ENCODE peak calls at places on chromosomes 12 and 14, in four cellular contexts. M, I, F and W are unnamed samples.

GRCh38 chr12:4653257-4653656 is 4.3 kb downstream of the NDUFA9 start:
- DNase-seq in M (no peak), I (no peak), F (no peak), W (no peak)

GRCh38 chr12:8823565-8824300 is 1.3 kb downstream of the A2ML1 start:
- DNase-seq in F (no peak), M (peak; percentile 53), I (peak; percentile 39), W (no peak)

GRCh38 chr14:89845346-89845745 is 109.2 kb downstream of the EFCAB11 start:
- DNase-seq in M (no peak), I (peak; percentile 91), F (no peak), W (no peak)

GRCh38 chr14:83849999-83850611 is 1679.8 kb upstream of the FLRT2 start:
- DNase-seq in I (no peak), F (no peak), M (no peak), W (no peak)

GRCh38 chr12:121653999-121654398 is 15.5 kb downstream of the MORN3 start:
- DNase-seq in M (no peak), F (no peak), I (no peak), W (no peak)

GRCh38 chr12:124318336-124319020 is 23.6 kb downstream of the RFLNA start:
- DNase-seq in F (no peak), M (no peak), I (no peak), W (no peak)

GRCh38 chr12:123744836-123745235 is 17.3 kb upstream of the DNAH10 start:
- DNase-seq in M (no peak), I (no peak), F (no peak), W (no peak)

GRCh38 chr12:41485203-41485602 is 297.1 kb downstream of the PDZRN4 start:
- DNase-seq in M (no peak), I (no peak), F (no peak), W (no peak)

GRCh38 chr14:67728258-67728657 is 26.6 kb downstream of the RDH12 start:
- DNase-seq in I (no peak), M (no peak), F (no peak), W (no peak)

GRCh38 chr12:20444595-20445170 is 76.3 kb downstream of the PDE3A start:
- DNase-seq in M (no peak), F (peak; percentile 51), I (no peak), W (no peak)

GRCh38 chr14:76955575-76956252 is 72.8 kb downstream of the IRF2BPL start:
- DNase-seq in M (peak; percentile 41), I (no peak), F (peak; percentile 85), W (peak; percentile 30)

GRCh38 chr12:48693572-48693971 is 11.5 kb upstream of the KANSL2 start:
- DNase-seq in I (no peak), F (no peak), M (no peak), W (no peak)

GRCh38 chr14:39322807-39323206 is 89.1 kb downstream of the MIA2 start:
- DNase-seq in F (no peak), I (peak; percentile 13), M (no peak), W (no peak)

GRCh38 chr12:52656616-52657015 is 4.6 kb upstream of the KRT2 start:
- DNase-seq in M (no peak), I (no peak), F (no peak), W (no peak)

GRCh38 chr12:82870825-82871377 is 184.2 kb downstream of the TMTC2 start:
- DNase-seq in I (no peak), M (peak; percentile 58), F (no peak), W (no peak)

GRCh38 chr14:26281280-26281998 is 316.4 kb downstream of the NOVA1 start:
- DNase-seq in M (no peak), F (no peak), I (peak; percentile 96), W (no peak)

GRCh38 chr12:4257442-4257841 is 16.1 kb upstream of the CCND2 start:
- DNase-seq in I (no peak), F (no peak), M (no peak), W (no peak)

GRCh38 chr12:93877446-93877845 is 200.3 kb downstream of the CRADD start:
- DNase-seq in F (no peak), I (no peak), M (no peak), W (no peak)

GRCh38 chr12:42468853-42469252 is 120.7 kb downstream of the PRICKLE1 start:
- DNase-seq in F (no peak), M (peak; percentile 14), I (no peak), W (no peak)

GRCh38 chr14:21071225-21072041 is 1.3 kb downstream of the ARHGEF40 start:
- DNase-seq in F (peak; percentile 95), M (peak; percentile 35), I (peak; percentile 93), W (peak; percentile 46)

GRCh38 chr12:110658882-110659281 is 30.0 kb downstream of the HVCN1 start:
- DNase-seq in M (no peak), I (no peak), F (peak; percentile 32), W (no peak)

GRCh38 chr14:35352274-35353233 is 52.0 kb downstream of the NFKBIA start:
- DNase-seq in F (peak; percentile 41), M (no peak), I (no peak), W (no peak)

GRCh38 chr12:102474438-102475064 is 5.8 kb downstream of the IGF1 start:
- DNase-seq in F (no peak), I (no peak), M (no peak), W (no peak)

GRCh38 chr12:67468549-67469245 is 179.8 kb upstream of the DYRK2 start:
- DNase-seq in I (no peak), M (no peak), F (no peak), W (no peak)

GRCh38 chr14:58690801-58691516 is 53.2 kb downstream of the DACT1 start:
- DNase-seq in M (no peak), F (no peak), I (no peak), W (no peak)

GRCh38 chr12:52141306-52141705 is 50.5 kb downstream of the KRT80 start:
- DNase-seq in F (no peak), I (no peak), M (no peak), W (no peak)

GRCh38 chr12:3216097-3216496 is 138.9 kb downstream of the TSPAN9 start:
- DNase-seq in M (no peak), F (no peak), I (no peak), W (no peak)

GRCh38 chr14:73059326-73059725 is 992 bp downstream of the RBM25 start:
- DNase-seq in I (peak; percentile 60), F (no peak), M (no peak), W (no peak)

GRCh38 chr12:14751987-14752386 is 51.3 kb downstream of the WBP11 start:
- DNase-seq in F (no peak), M (no peak), I (no peak), W (no peak)

GRCh38 chr12:33654313-33654712 is 214.7 kb upstream of the SYT10 start:
- DNase-seq in I (no peak), M (no peak), F (no peak), W (no peak)

GRCh38 chr12:55820679-55821078 is 2.8 kb downstream of the ORMDL2 start:
- DNase-seq in I (peak; percentile 25), F (peak; percentile 24), M (no peak), W (no peak)

GRCh38 chr12:42039146-42039545 is 105.5 kb downstream of the GXYLT1 start:
- DNase-seq in F (no peak), M (no peak), I (peak; percentile 74), W (no peak)